ENCODE peak calls at places on chromosomes 6 and 20, in ten cellular contexts. J is upper lobe of right lung, H is stomach, Q is Peyer's patch, X is left lung, I is PC-9, S is prostate gland, L is ovary, K is brain microvascular endothelial cell, G is lung. B is an unnamed sample. For H3K36me3, the result is how much of the 10 kb centered on the place peaks cover.

GRCh38 chr20:9581509-9581908 is 67.1 kb downstream of the LAMP5 start:
- DNase-seq in H (no peak), S (no peak), L (no peak), K (no peak), Q (no peak), J (no peak), G (no peak), X (no peak), I (no peak), B (no peak)

GRCh38 chr6:139003751-139004150 is 15.7 kb upstream of the REPS1 start:
- DNase-seq in Q (no peak), I (no peak), X (no peak), J (no peak), K (no peak), G (no peak), L (no peak), S (no peak), H (no peak), B (no peak)

GRCh38 chr20:44576297-44576696 is 6.1 kb upstream of the PKIG start:
- DNase-seq in J (no peak), Q (peak), X (no peak), G (no peak), I (peak), S (no peak), K (peak), L (no peak), H (no peak), B (no peak)

GRCh38 chr20:9119776-9120175 is 50.9 kb downstream of the PLCB4 start:
- DNase-seq in S (peak), Q (no peak), I (peak), H (peak), J (no peak), G (no peak), K (no peak), L (no peak), X (no peak), B (peak)

GRCh38 chr6:166560222-166560621 is 26.3 kb downstream of the RAMACL start:
- DNase-seq in G (no peak), Q (no peak), X (no peak), L (no peak), I (no peak), H (no peak), J (no peak), K (no peak), S (no peak), B (no peak)

GRCh38 chr6:12381587-12381986 is 91.4 kb downstream of the EDN1 start:
- DNase-seq in J (no peak), Q (no peak), L (no peak), G (no peak), H (no peak), S (no peak), X (no peak), I (no peak), K (no peak), B (no peak)

GRCh38 chr6:66390393-66390792 is 683.4 kb upstream of the EYS start:
- DNase-seq in G (no peak), L (no peak), Q (no peak), X (no peak), H (no peak), S (no peak), I (no peak), K (no peak), J (no peak), B (no peak)

GRCh38 chr20:58081842-58082241 is 146.6 kb downstream of the ANKRD60 start:
- DNase-seq in I (no peak), G (no peak), Q (no peak), X (no peak), S (no peak), K (no peak), J (no peak), L (no peak), H (no peak), B (no peak)

GRCh38 chr6:34543421-34543820 is 12.7 kb downstream of the SPDEF start:
- DNase-seq in J (no peak), K (peak), L (no peak), S (no peak), H (no peak), I (peak), G (no peak), X (no peak), Q (no peak), B (no peak)

GRCh38 chr6:160139420-160139851 is 17.8 kb downstream of the SLC22A1 start:
- DNase-seq in J (peak), H (no peak), X (no peak), I (peak), S (no peak), L (peak), K (peak), G (no peak), Q (no peak), B (no peak)

GRCh38 chr6:43579171-43579570 is 3.2 kb downstream of the POLH start:
- DNase-seq in K (peak), J (no peak), S (no peak), L (no peak), G (no peak), H (no peak), X (no peak), I (no peak), Q (no peak), B (no peak)
- H3K27ac ChIP-seq in K (peak), J (no peak), S (no peak), L (no peak), G (peak), H (no peak), X (no peak), I (no peak), Q (no peak), B (peak)

GRCh38 chr6:113939825-113940224 is 31.1 kb downstream of the HDAC2 start:
- DNase-seq in I (no peak), Q (no peak), G (no peak), J (no peak), H (no peak), X (no peak), K (no peak), L (no peak), S (no peak), B (no peak)
- H3K36me3 ChIP-seq in I (half or more), Q (under half), G (under half), J (half or more), H (half or more), X (under half), K (under half), L (under half), S (under half), B (half or more)

DNA sequence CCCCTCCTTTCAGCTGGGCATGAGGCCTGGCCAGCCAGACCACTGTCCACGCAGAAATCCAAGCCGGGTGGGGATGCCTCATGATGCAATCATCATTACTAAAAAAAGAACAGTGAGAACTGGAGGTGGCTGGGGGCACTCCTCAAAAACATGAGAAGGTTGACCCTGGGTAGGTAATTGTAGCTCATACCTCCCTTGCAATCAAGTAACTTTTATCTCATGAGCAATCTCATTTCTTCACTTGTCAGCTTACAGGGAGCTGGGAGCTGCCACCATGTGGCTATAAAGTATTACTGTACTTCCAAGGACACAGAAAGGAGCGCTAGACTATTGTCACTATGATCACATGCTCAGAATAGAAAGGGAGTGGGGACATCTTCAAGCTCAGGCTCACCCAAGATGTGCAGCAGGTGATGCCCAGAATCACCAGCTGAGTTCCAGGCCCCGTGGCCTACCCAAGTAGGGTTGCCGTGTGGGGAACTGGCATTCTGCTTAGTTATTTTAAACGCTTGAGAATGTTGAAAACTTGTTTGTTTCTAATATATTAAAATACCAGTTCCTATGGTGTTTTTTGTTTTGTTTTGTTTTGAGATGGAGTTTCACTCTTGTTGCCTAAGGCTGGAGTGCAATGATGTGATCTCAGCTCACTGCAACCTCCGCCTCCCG is 3.0 kb upstream of the CDH26 start:
- DNase-seq in G (no peak), L (no peak), S (peak), Q (no peak), J (no peak), I (peak), K (no peak), X (no peak), H (no peak), B (peak)
- TF ChIP-seq CTCF in G (no peak), L (no peak), S (peak), Q (no peak), J (peak), I (peak), K (peak), X (no peak), H (peak), B (peak)

GRCh38 chr6:30749554-30750378 is 5.4 kb upstream of the IER3 start:
- DNase-seq in L (no peak), S (no peak), I (peak), G (no peak), X (no peak), Q (no peak), H (peak), J (no peak), K (no peak), B (no peak)
- H3K27ac ChIP-seq in L (no peak), S (peak), I (peak), G (no peak), X (no peak), Q (peak), H (peak), J (peak), K (peak), B (no peak)

GRCh38 chr20:47089151-47089550 is 194.5 kb downstream of the EYA2 start:
- DNase-seq in J (no peak), H (no peak), G (no peak), X (no peak), Q (no peak), S (no peak), L (no peak), I (no peak), K (no peak), B (no peak)

GRCh38 chr20:47090835-47091234 is 196.2 kb downstream of the EYA2 start:
- DNase-seq in G (no peak), X (no peak), L (no peak), K (no peak), S (no peak), J (no peak), Q (no peak), I (no peak), H (no peak), B (no peak)

GRCh38 chr20:47095690-47096089 is 201.0 kb downstream of the EYA2 start:
- DNase-seq in S (no peak), Q (no peak), J (no peak), X (no peak), I (no peak), L (no peak), K (no peak), H (no peak), G (no peak), B (no peak)

GRCh38 chr20:47097691-47098622 is 203.3 kb downstream of the EYA2 start:
- DNase-seq in L (no peak), J (no peak), K (no peak), S (no peak), X (no peak), I (no peak), H (no peak), G (no peak), Q (no peak), B (no peak)

DNA sequence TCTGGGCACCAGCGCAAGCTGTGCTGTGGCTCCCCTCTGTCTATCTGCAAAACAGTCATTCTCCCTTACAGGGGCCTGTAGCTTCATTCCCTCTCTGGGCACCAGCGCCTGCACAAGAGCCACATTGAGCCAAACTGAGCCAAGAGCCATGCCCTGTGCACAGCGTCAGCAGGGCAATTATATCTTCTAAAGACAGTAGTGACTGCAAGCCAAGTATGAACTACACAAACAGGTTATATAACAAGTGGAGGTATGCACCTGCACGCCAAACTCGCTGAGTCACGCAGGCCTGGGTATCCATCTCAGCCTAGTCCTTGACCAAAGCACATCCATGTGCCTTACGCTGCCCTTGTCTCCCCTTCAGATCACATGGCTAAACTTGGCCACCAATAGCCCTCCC is 198.9 kb downstream of the EYA2 start:
- DNase-seq in K (no peak), S (no peak), G (no peak), H (no peak), I (no peak), Q (no peak), X (no peak), L (no peak), J (no peak), B (no peak)
- H3K36me3 ChIP-seq in K (under half), S (under half), G (under half), H (under half), I (under half), Q (under half), X (under half), L (under half), J (under half), B (half or more)